ENCODE peak calls at places on chromosomes 2 and 18, in ten cellular contexts. B is B cell; D is activated CD8-positive, alpha-beta T cell treated with anti-CD3 and anti-CD28 coated beads for 36 hours; S is aorta; K is epithelial cell of prostate; L is tibial artery; E is neuronal stem cell; C is NCI-H1930; W is AG04450; P is progenitor cell of endocrine pancreas. G is an unnamed sample.

GRCh38 chr2:4862031-4862430 is 830.2 kb upstream of the SOX11 start:
- DNase-seq in B (no peak), D (no peak), S (no peak), K (peak), L (no peak), E (no peak), C (no peak), W (no peak), P (no peak), G (no peak)

GRCh38 chr2:68971591-68972231 is 2.7 kb upstream of the GKN1 start:
- DNase-seq in B (no peak), D (peak), S (no peak), K (peak), L (no peak), E (no peak), C (no peak), W (peak), P (no peak), G (no peak)

GRCh38 chr2:113390133-113390849 is 47.2 kb upstream of the ZNG1B start:
- DNase-seq in B (peak), D (peak), S (no peak), K (no peak), L (no peak), E (peak), C (no peak), W (peak), P (peak), G (peak)

GRCh38 chr18:9488535-9488934 is 13.2 kb downstream of the RALBP1 start:
- DNase-seq in B (no peak), D (no peak), S (no peak), K (no peak), L (no peak), E (no peak), C (no peak), W (no peak), P (no peak), G (no peak)

GRCh38 chr2:74391209-74391579 is 11.1 kb upstream of the DCTN1 start:
- DNase-seq in B (peak), D (no peak), S (no peak), K (no peak), L (no peak), E (no peak), C (no peak), W (no peak), P (no peak), G (no peak)

GRCh38 chr2:218218409-218219185 is 1.6 kb downstream of the ARPC2 start:
- DNase-seq in B (peak), D (peak), S (no peak), K (peak), L (no peak), E (no peak), C (no peak), W (no peak), P (no peak), G (peak)

GRCh38 chr2:212646698-212647097 is 108.1 kb upstream of the ERBB4 start:
- DNase-seq in B (no peak), D (no peak), S (no peak), K (peak), L (no peak), E (no peak), C (no peak), W (peak), P (no peak), G (no peak)

GRCh38 chr2:171553858-171554257 is 31.6 kb downstream of the CYBRD1 start:
- DNase-seq in B (no peak), D (no peak), S (no peak), K (no peak), L (no peak), E (no peak), C (no peak), W (no peak), P (no peak), G (peak)

GRCh38 chr18:13500227-13500865 is 226.0 kb downstream of the FAM210A start:
- DNase-seq in B (no peak), D (peak), S (no peak), K (peak), L (peak), E (peak), C (peak), W (no peak), P (no peak), G (peak)

GRCh38 chr2:48175656-48176055 is 269.4 kb upstream of the FBXO11 start:
- DNase-seq in B (no peak), D (no peak), S (no peak), K (no peak), L (no peak), E (no peak), C (no peak), W (no peak), P (no peak), G (no peak)

GRCh38 chr2:16940214-16940613 is 274.6 kb upstream of the CYRIA start:
- DNase-seq in B (no peak), D (no peak), S (no peak), K (no peak), L (no peak), E (no peak), C (no peak), W (no peak), P (no peak), G (no peak)

GRCh38 chr2:128300151-128300550 is 18.5 kb downstream of the HS6ST1 start:
- DNase-seq in B (no peak), D (no peak), S (no peak), K (no peak), L (no peak), E (no peak), C (no peak), W (no peak), P (no peak), G (no peak)

GRCh38 chr18:62088146-62088545 is 98.7 kb downstream of the PIGN start:
- DNase-seq in B (no peak), D (no peak), S (no peak), K (no peak), L (no peak), E (no peak), C (no peak), W (no peak), P (no peak), G (no peak)

GRCh38 chr2:200901459-200902072 is 12.4 kb downstream of the NIF3L1 start:
- DNase-seq in B (peak), D (peak), S (no peak), K (peak), L (no peak), E (peak), C (peak), W (peak), P (peak), G (peak)

GRCh38 chr2:146481629-146482028 is 1363.2 kb upstream of the ACVR2A start:
- DNase-seq in B (no peak), D (no peak), S (no peak), K (no peak), L (no peak), E (no peak), C (no peak), W (peak), P (no peak), G (no peak)

GRCh38 chr18:46461993-46462392 is 195.0 kb downstream of the LOXHD1 start:
- DNase-seq in B (no peak), D (no peak), S (no peak), K (no peak), L (no peak), E (no peak), C (no peak), W (no peak), P (no peak), G (no peak)

GRCh38 chr18:44821924-44822323 is 141.2 kb downstream of the SETBP1 start:
- DNase-seq in B (no peak), D (no peak), S (no peak), K (no peak), L (no peak), E (no peak), C (no peak), W (no peak), P (no peak), G (no peak)

GRCh38 chr18:13245481-13246000 is 27.0 kb downstream of the LDLRAD4 start:
- DNase-seq in B (no peak), D (no peak), S (no peak), K (no peak), L (no peak), E (no peak), C (no peak), W (no peak), P (no peak), G (no peak)

GRCh38 chr2:13009027-13009426 is 292.3 kb downstream of the TRIB2 start:
- DNase-seq in B (no peak), D (no peak), S (no peak), K (peak), L (no peak), E (no peak), C (no peak), W (no peak), P (no peak), G (no peak)

GRCh38 chr2:156790343-156791034 is 354.3 kb downstream of the GPD2 start:
- DNase-seq in B (no peak), D (no peak), S (no peak), K (no peak), L (no peak), E (no peak), C (no peak), W (no peak), P (no peak), G (no peak)

GRCh38 chr2:98881153-98881650 is 54.8 kb downstream of the CRACDL start:
- DNase-seq in B (no peak), D (no peak), S (no peak), K (no peak), L (no peak), E (no peak), C (no peak), W (no peak), P (no peak), G (no peak)

GRCh38 chr2:236874866-236875481 is 210.7 kb upstream of the COPS8 start:
- DNase-seq in B (no peak), D (no peak), S (no peak), K (no peak), L (no peak), E (no peak), C (no peak), W (no peak), P (no peak), G (no peak)

GRCh38 chr2:232338759-232339106 is 39.8 kb upstream of the ALPP start:
- DNase-seq in B (no peak), D (no peak), S (no peak), K (no peak), L (no peak), E (no peak), C (no peak), W (no peak), P (no peak), G (no peak)

GRCh38 chr2:149167941-149168340 is 129.4 kb downstream of the LYPD6B start:
- DNase-seq in B (no peak), D (peak), S (no peak), K (no peak), L (no peak), E (no peak), C (no peak), W (no peak), P (no peak), G (no peak)

GRCh38 chr2:221420245-221420644 is 151.9 kb downstream of the EPHA4 start:
- DNase-seq in B (no peak), D (no peak), S (no peak), K (no peak), L (no peak), E (no peak), C (no peak), W (no peak), P (no peak), G (no peak)

GRCh38 chr2:202035089-202035940 is 1.7 kb downstream of the FZD7 start:
- DNase-seq in B (no peak), D (peak), S (peak), K (no peak), L (peak), E (peak), C (no peak), W (no peak), P (peak), G (no peak)

GRCh38 chr18:23703057-23703986 is 14.1 kb downstream of the LAMA3 start:
- DNase-seq in B (no peak), D (peak), S (no peak), K (no peak), L (no peak), E (no peak), C (peak), W (peak), P (no peak), G (peak)

GRCh38 chr2:209371407-209371806 is 52.4 kb upstream of the MAP2 start:
- DNase-seq in B (no peak), D (no peak), S (no peak), K (no peak), L (no peak), E (no peak), C (no peak), W (no peak), P (no peak), G (no peak)

GRCh38 chr2:138823651-138824050 is 43.5 kb upstream of the NXPH2 start:
- DNase-seq in B (no peak), D (no peak), S (no peak), K (no peak), L (no peak), E (no peak), C (no peak), W (no peak), P (no peak), G (no peak)